ENCODE peak calls at places on chromosomes 7 and 10, in six cellular contexts. O is GM18507; F is stimulated activated CD8-positive, alpha-beta memory T cell treated with anti-CD3 and anti-CD28 coated beads, Interleukin-4, amount 100 ng/mL, for 4 hours; H is HEK293T; R is A549; S is HFF-Myc. N is an unnamed sample.

GRCh38 chr10:133445268-133445732 is 8.4 kb upstream of the SCART1 start:
- DNase-seq in S (no peak), F (no peak), O (no peak), H (no peak), R (no peak), N (no peak)

GRCh38 chr10:113071446-113071845 is 121.4 kb downstream of the TCF7L2 start:
- DNase-seq in H (no peak), R (no peak), S (no peak), F (no peak), O (no peak), N (no peak)

GRCh38 chr10:70132098-70133029 is at the start of gene AIFM2:
- DNase-seq in F (no peak), R (peak), S (peak), O (peak), H (peak), N (no peak)

GRCh38 chr7:101031082-101031481 is 11.2 kb downstream of the MUC17 start:
- DNase-seq in H (no peak), S (no peak), R (peak), O (no peak), F (no peak), N (no peak)

GRCh38 chr10:93030409-93030808 is 30.2 kb upstream of the CYP26C1 start:
- DNase-seq in F (no peak), S (peak), H (no peak), R (peak), O (no peak), N (no peak)

GRCh38 chr10:20100157-20100556 is 283.9 kb downstream of the PLXDC2 start:
- DNase-seq in H (no peak), O (no peak), F (no peak), R (peak), S (no peak), N (peak)

GRCh38 chr7:142485617-142486226 is 227.9 kb upstream of the PRSS58 start:
- DNase-seq in R (peak), H (peak), S (no peak), F (no peak), O (no peak), N (no peak)

GRCh38 chr7:44966731-44967538 is 11.9 kb downstream of the MYO1G start:
- DNase-seq in O (no peak), H (no peak), S (no peak), F (no peak), R (no peak), N (no peak)

GRCh38 chr7:106205621-106206222 is 79.1 kb downstream of the NAMPT start:
- DNase-seq in H (no peak), F (no peak), O (no peak), S (no peak), R (no peak), N (no peak)

GRCh38 chr7:105885386-105886111 is 9.2 kb upstream of the ATXN7L1 start:
- DNase-seq in S (no peak), H (no peak), O (no peak), F (no peak), R (no peak), N (no peak)

GRCh38 chr7:3200504-3200903 is 100.5 kb upstream of the SDK1 start:
- DNase-seq in H (peak), O (peak), F (no peak), S (no peak), R (peak), N (no peak)

GRCh38 chr7:122199171-122199570 is 55.1 kb upstream of the AASS start:
- DNase-seq in O (no peak), S (no peak), H (no peak), F (no peak), R (no peak), N (no peak)

GRCh38 chr10:100968839-100969174 is 497 bp upstream of the SEMA4G start:
- DNase-seq in F (no peak), S (no peak), R (no peak), H (no peak), O (no peak), N (no peak)

GRCh38 chr10:61110188-61110844 is 166.3 kb upstream of the RHOBTB1 start:
- DNase-seq in S (no peak), O (no peak), F (no peak), R (no peak), H (no peak), N (no peak)

GRCh38 chr10:109919224-109919623 is 4.1 kb downstream of the XPNPEP1 start:
- DNase-seq in O (no peak), R (no peak), S (no peak), H (no peak), F (no peak), N (no peak)

GRCh38 chr7:77238703-77239136 is 39.1 kb upstream of the FGL2 start:
- DNase-seq in S (no peak), R (no peak), O (no peak), H (no peak), F (no peak), N (no peak)

GRCh38 chr10:68261132-68261856 is 29.4 kb upstream of the ATOH7 start:
- DNase-seq in R (no peak), S (no peak), H (no peak), F (no peak), O (no peak), N (no peak)

GRCh38 chr7:55427800-55428199 is 62.7 kb downstream of the LANCL2 start:
- DNase-seq in O (no peak), H (no peak), R (no peak), F (no peak), S (no peak), N (no peak)

GRCh38 chr10:96995851-96996250 is 163.8 kb downstream of the LCOR start:
- DNase-seq in O (no peak), R (no peak), S (no peak), H (no peak), F (no peak), N (no peak)

GRCh38 chr7:127794135-127794534 is 142.1 kb downstream of the SND1 start:
- DNase-seq in R (no peak), H (no peak), F (no peak), O (no peak), S (no peak), N (no peak)

GRCh38 chr7:35991511-35992232 is 161.4 kb upstream of the EEPD1 start:
- DNase-seq in R (no peak), O (no peak), F (no peak), H (no peak), S (no peak), N (no peak)

GRCh38 chr10:78844956-78845355 is 223.8 kb upstream of the ZMIZ1 start:
- DNase-seq in S (no peak), H (peak), F (no peak), O (no peak), R (no peak), N (no peak)

GRCh38 chr10:60384708-60385398 is 4.8 kb downstream of the ANK3 start:
- DNase-seq in H (no peak), S (peak), F (no peak), O (no peak), R (peak), N (no peak)

GRCh38 chr7:139777304-139777890 is 401 bp downstream of the HIPK2 start:
- DNase-seq in F (peak), R (no peak), O (no peak), S (no peak), H (peak), N (no peak)

GRCh38 chr10:122029503-122030199 is 40.7 kb downstream of the TACC2 start:
- DNase-seq in R (peak), H (no peak), O (no peak), S (no peak), F (no peak), N (no peak)

GRCh38 chr10:121741246-121741645 is 143.0 kb upstream of the FGFR2 start:
- DNase-seq in H (no peak), F (no peak), R (no peak), O (no peak), S (no peak), N (no peak)

GRCh38 chr7:73700581-73701134 is 17.3 kb downstream of the BUD23 start:
- DNase-seq in R (no peak), F (no peak), H (no peak), O (no peak), S (no peak), N (no peak)

GRCh38 chr7:78315119-78315518 is 516.5 kb downstream of the PHTF2 start:
- DNase-seq in H (no peak), O (no peak), S (no peak), F (no peak), R (no peak), N (no peak)

GRCh38 chr7:108063520-108063933 is 60.6 kb upstream of the LAMB1 start:
- DNase-seq in R (no peak), H (no peak), F (no peak), S (no peak), O (no peak), N (no peak)

GRCh38 chr10:90960355-90960814 is 39.5 kb upstream of the ANKRD1 start:
- DNase-seq in O (no peak), S (peak), H (no peak), R (peak), F (no peak), N (no peak)

GRCh38 chr10:79404690-79405131 is 40.7 kb downstream of the ZCCHC24 start:
- DNase-seq in R (no peak), O (no peak), S (no peak), H (no peak), F (no peak), N (no peak)

GRCh38 chr7:106050743-106051110 is 61.4 kb downstream of the SYPL1 start:
- DNase-seq in H (no peak), F (no peak), S (no peak), O (no peak), R (no peak), N (no peak)

GRCh38 chr7:68147621-68148238 is 1151.1 kb downstream of the TYW1 start:
- DNase-seq in O (no peak), F (no peak), H (no peak), S (no peak), R (no peak), N (no peak)

GRCh38 chr10:118768041-118768933 is 13.5 kb upstream of the CACUL1 start:
- DNase-seq in H (no peak), R (no peak), O (no peak), S (no peak), F (no peak), N (no peak)

GRCh38 chr7:135558337-135558767 is 635 bp downstream of the NUP205 start:
- DNase-seq in H (peak), R (peak), S (peak), O (peak), F (peak), N (peak)

N was measured in SK-N-DZ.